ENCODE peak calls at places on chromosomes 5 and 9, in four cellular contexts. One of them, this sample, is unnamed.

GRCh38 chr5:124645396-124645795 is 101.0 kb downstream of the ZNF608 start:
- DNase-seq in tibial nerve: no peak
- DNase-seq in suprapubic skin: no peak
- DNase-seq in HCT116: no peak
- DNase-seq in this sample: no peak

GRCh38 chr5:52457808-52458207 is 329.9 kb upstream of the ITGA1 start:
- DNase-seq in tibial nerve: no peak
- DNase-seq in suprapubic skin: no peak
- DNase-seq in HCT116: no peak
- DNase-seq in this sample: no peak

GRCh38 chr5:159928122-159928960 is 12.1 kb downstream of the ADRA1B start:
- DNase-seq in suprapubic skin: no peak
- DNase-seq in tibial nerve: no peak
- DNase-seq in HCT116: peak; percentile 54
- DNase-seq in this sample: no peak

GRCh38 chr5:112921031-112921832 is 795 bp downstream of the REEP5 start:
- DNase-seq in HCT116: peak; percentile 43
- DNase-seq in suprapubic skin: peak; percentile 81
- DNase-seq in tibial nerve: peak; percentile 31
- DNase-seq in this sample: peak; percentile 74

GRCh38 chr5:50593681-50594080 is 72.8 kb upstream of the PARP8 start:
- DNase-seq in HCT116: no peak
- DNase-seq in tibial nerve: no peak
- DNase-seq in suprapubic skin: no peak
- DNase-seq in this sample: no peak

GRCh38 chr5:1007681-1008450 is 736 bp upstream of the NKD2 start:
- DNase-seq in tibial nerve: no peak
- DNase-seq in HCT116: no peak
- DNase-seq in suprapubic skin: peak; percentile 63
- DNase-seq in this sample: no peak

GRCh38 chr5:138054863-138055558 is 22.1 kb upstream of the FAM13B start:
- DNase-seq in tibial nerve: no peak
- DNase-seq in HCT116: no peak
- DNase-seq in suprapubic skin: no peak
- DNase-seq in this sample: no peak

GRCh38 chr9:4832786-4833579 is 40.2 kb downstream of the RCL1 start:
- DNase-seq in HCT116: peak; percentile 94
- DNase-seq in suprapubic skin: no peak
- DNase-seq in tibial nerve: no peak
- DNase-seq in this sample: no peak

GRCh38 chr5:35285011-35285410 is 54.7 kb upstream of the PRLR start:
- DNase-seq in HCT116: no peak
- DNase-seq in tibial nerve: no peak
- DNase-seq in suprapubic skin: no peak
- DNase-seq in this sample: no peak

GRCh38 chr9:108039491-108039890 is 549.9 kb upstream of the KLF4 start:
- DNase-seq in suprapubic skin: no peak
- DNase-seq in HCT116: no peak
- DNase-seq in tibial nerve: no peak
- DNase-seq in this sample: no peak

GRCh38 chr5:176860381-176860780 is 38.8 kb downstream of the HK3 start:
- DNase-seq in tibial nerve: no peak
- DNase-seq in HCT116: no peak
- DNase-seq in suprapubic skin: no peak
- DNase-seq in this sample: no peak

GRCh38 chr5:108727154-108727638 is 20.5 kb upstream of the FER start:
- DNase-seq in suprapubic skin: peak; percentile 70
- DNase-seq in tibial nerve: peak; percentile 20
- DNase-seq in HCT116: no peak
- DNase-seq in this sample: peak; percentile 37

GRCh38 chr5:169735913-169736312 is 98.8 kb downstream of the DOCK2 start:
- DNase-seq in suprapubic skin: no peak
- DNase-seq in tibial nerve: no peak
- DNase-seq in HCT116: no peak
- DNase-seq in this sample: no peak

GRCh38 chr5:178249191-178249989 is 16.8 kb upstream of the PHYKPL start:
- DNase-seq in HCT116: no peak
- DNase-seq in tibial nerve: no peak
- DNase-seq in suprapubic skin: no peak
- DNase-seq in this sample: no peak

GRCh38 chr9:25453876-25454275 is 224.4 kb downstream of the TUSC1 start:
- DNase-seq in HCT116: no peak
- DNase-seq in suprapubic skin: no peak
- DNase-seq in tibial nerve: no peak
- DNase-seq in this sample: no peak

GRCh38 chr5:151096001-151096373 is 15.2 kb upstream of the TNIP1 start:
- DNase-seq in HCT116: no peak
- DNase-seq in suprapubic skin: no peak
- DNase-seq in tibial nerve: no peak
- DNase-seq in this sample: no peak

GRCh38 chr9:94872921-94873511 is 146.5 kb downstream of the AOPEP start:
- DNase-seq in HCT116: no peak
- DNase-seq in tibial nerve: no peak
- DNase-seq in suprapubic skin: no peak
- DNase-seq in this sample: no peak

GRCh38 chr5:138468133-138468965 is 3.1 kb downstream of the EGR1 start:
- DNase-seq in suprapubic skin: no peak
- DNase-seq in HCT116: peak; percentile 35
- DNase-seq in tibial nerve: no peak
- DNase-seq in this sample: no peak

GRCh38 chr9:134783699-134784039 is 96.9 kb upstream of the FCN2 start:
- DNase-seq in suprapubic skin: no peak
- DNase-seq in tibial nerve: peak; percentile 67
- DNase-seq in HCT116: no peak
- DNase-seq in this sample: peak; percentile 15

GRCh38 chr5:100148239-100148638 is 386.9 kb upstream of the FAM174A start:
- DNase-seq in tibial nerve: no peak
- DNase-seq in suprapubic skin: no peak
- DNase-seq in HCT116: no peak
- DNase-seq in this sample: no peak

GRCh38 chr5:91293131-91293530 is 90.0 kb downstream of the ARRDC3 start:
- DNase-seq in suprapubic skin: no peak
- DNase-seq in HCT116: no peak
- DNase-seq in tibial nerve: no peak
- DNase-seq in this sample: no peak

GRCh38 chr5:53479656-53480473 is 564 bp upstream of the FST start:
- DNase-seq in tibial nerve: peak; percentile 64
- DNase-seq in HCT116: no peak
- DNase-seq in suprapubic skin: peak; percentile 80
- DNase-seq in this sample: peak; percentile 42

GRCh38 chr5:67375606-67376005 is 179.0 kb upstream of the CD180 start:
- DNase-seq in tibial nerve: no peak
- DNase-seq in HCT116: no peak
- DNase-seq in suprapubic skin: no peak
- DNase-seq in this sample: no peak
- TF ChIP-seq CTCF in tibial nerve: no peak
- TF ChIP-seq CTCF in HCT116: no peak
- TF ChIP-seq CTCF in suprapubic skin: no peak
- TF ChIP-seq CTCF in this sample: no peak

GRCh38 chr9:77177143-77177893 is at the start of gene VPS13A:
- DNase-seq in suprapubic skin: peak; percentile 95
- DNase-seq in HCT116: peak; percentile 88
- DNase-seq in tibial nerve: peak; percentile 76
- DNase-seq in this sample: peak; percentile 83
- TF ChIP-seq POLR2A in suprapubic skin: no peak
- TF ChIP-seq POLR2A in HCT116: peak; percentile 71
- TF ChIP-seq POLR2A in tibial nerve: peak; percentile 39
- TF ChIP-seq POLR2A in this sample: peak; percentile 87

GRCh38 chr5:173229966-173230740 is 4.9 kb downstream of the NKX2-5 start:
- DNase-seq in suprapubic skin: no peak
- DNase-seq in tibial nerve: no peak
- DNase-seq in HCT116: no peak
- DNase-seq in this sample: no peak
- H3K4me3 ChIP-seq in suprapubic skin: no peak overlapping the region
- H3K4me3 ChIP-seq in tibial nerve: no peak overlapping the region
- H3K4me3 ChIP-seq in HCT116: no peak overlapping the region
- H3K4me3 ChIP-seq in this sample: no peak overlapping the region

GRCh38 chr9:18126776-18127175 is 347.2 kb upstream of the ADAMTSL1 start:
- DNase-seq in tibial nerve: no peak
- DNase-seq in suprapubic skin: no peak
- DNase-seq in HCT116: no peak
- DNase-seq in this sample: no peak
- TF ChIP-seq CTCF in tibial nerve: no peak
- TF ChIP-seq CTCF in suprapubic skin: no peak
- TF ChIP-seq CTCF in HCT116: no peak
- TF ChIP-seq CTCF in this sample: no peak

GRCh38 chr5:73983661-73984060 is 357.7 kb downstream of the ARHGEF28 start:
- DNase-seq in tibial nerve: no peak
- DNase-seq in suprapubic skin: no peak
- DNase-seq in HCT116: no peak
- DNase-seq in this sample: no peak
- TF ChIP-seq POLR2A in tibial nerve: no peak
- TF ChIP-seq POLR2A in suprapubic skin: no peak
- TF ChIP-seq POLR2A in HCT116: no peak
- TF ChIP-seq POLR2A in this sample: no peak

GRCh38 chr9:70257512-70257911 is 1.3 kb upstream of the SMC5 start:
- DNase-seq in suprapubic skin: no peak
- DNase-seq in HCT116: no peak
- DNase-seq in tibial nerve: no peak
- DNase-seq in this sample: no peak

GRCh38 chr9:70258692-70259511 is at the start of gene SMC5:
- DNase-seq in HCT116: peak; percentile 82
- DNase-seq in suprapubic skin: peak; percentile 90
- DNase-seq in tibial nerve: peak; percentile 73
- DNase-seq in this sample: peak; percentile 75

GRCh38 chr9:70257991-70258691 is 637 bp upstream of the SMC5 start:
- DNase-seq in tibial nerve: peak; percentile 45
- DNase-seq in suprapubic skin: peak; percentile 76
- DNase-seq in HCT116: peak; percentile 0
- DNase-seq in this sample: no peak

GRCh38 chr9:70255521-70255920 is 3.3 kb upstream of the SMC5 start:
- DNase-seq in tibial nerve: no peak
- DNase-seq in suprapubic skin: no peak
- DNase-seq in HCT116: no peak
- DNase-seq in this sample: no peak

DNA sequence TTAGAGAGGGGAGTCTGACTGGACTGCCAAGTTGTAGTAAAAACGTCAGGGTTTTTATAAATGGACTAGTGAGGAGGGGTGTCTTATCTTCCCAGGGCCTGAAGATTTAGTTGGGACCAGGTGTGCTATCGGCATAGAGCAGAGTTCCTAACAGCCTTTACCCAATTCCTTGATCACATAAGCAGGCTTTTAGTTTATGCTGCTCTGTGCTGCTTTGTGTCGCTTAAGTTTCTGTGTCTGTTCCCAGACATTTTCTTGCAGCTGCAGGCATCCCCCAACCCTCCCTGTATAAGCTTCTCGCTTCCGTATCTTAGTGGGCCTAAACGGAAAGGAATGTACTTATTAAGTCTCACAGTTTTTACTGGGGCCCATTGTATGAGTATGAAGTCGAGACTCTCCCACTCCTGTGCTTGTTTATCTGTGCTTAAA is 2.6 kb upstream of the SMC5 start:
- DNase-seq in suprapubic skin: no peak
- DNase-seq in HCT116: no peak
- DNase-seq in tibial nerve: no peak
- DNase-seq in this sample: no peak
- H3K4me3 ChIP-seq in suprapubic skin: peak overlapping the region; percentile 2
- H3K4me3 ChIP-seq in HCT116: no peak overlapping the region
- H3K4me3 ChIP-seq in tibial nerve: no peak overlapping the region
- H3K4me3 ChIP-seq in this sample: no peak overlapping the region

GRCh38 chr9:114384836-114385411 is 2.9 kb downstream of the AKNA start:
- DNase-seq in tibial nerve: no peak
- DNase-seq in suprapubic skin: no peak
- DNase-seq in HCT116: peak; percentile 13
- DNase-seq in this sample: no peak
- TF ChIP-seq CTCF in tibial nerve: no peak
- TF ChIP-seq CTCF in suprapubic skin: no peak
- TF ChIP-seq CTCF in HCT116: no peak
- TF ChIP-seq CTCF in this sample: no peak

This sample was measured in gastrocnemius medialis.